ENCODE peak calls at places on chromosomes 5 and 9, in eight cellular contexts. A, Y, M, F, P, K, D and S are unnamed samples.

GRCh38 chr5:167845952-167846351 is 445.5 kb upstream of the WWC1 start:
- DNase-seq in A (no peak), Y (no peak), M (no peak), F (no peak), P (no peak), K (no peak), D (no peak), S (no peak)

GRCh38 chr9:128292009-128292408 is 15.9 kb downstream of the SWI5 start:
- DNase-seq in A (no peak), Y (no peak), M (no peak), F (no peak), P (no peak), K (no peak), D (no peak), S (no peak)

GRCh38 chr5:110045153-110045552 is 355.4 kb downstream of the MAN2A1 start:
- DNase-seq in A (no peak), Y (peak; percentile 4), M (no peak), F (peak; percentile 2), P (peak; percentile 52), K (no peak), D (no peak), S (no peak)

GRCh38 chr5:158084292-158084691 is 225.3 kb upstream of the CLINT1 start:
- DNase-seq in A (no peak), Y (peak; percentile 63), M (no peak), F (no peak), P (no peak), K (no peak), D (no peak), S (no peak)

GRCh38 chr9:70130266-70130665 is 86.6 kb downstream of the MAMDC2 start:
- DNase-seq in A (no peak), Y (peak; percentile 80), M (no peak), F (no peak), P (no peak), K (peak; percentile 27), D (no peak), S (no peak)

GRCh38 chr5:82635561-82636288 is 357.6 kb upstream of the RPS23 start:
- DNase-seq in A (no peak), Y (peak; percentile 93), M (no peak), F (peak; percentile 18), P (peak; percentile 72), K (peak; percentile 69), D (no peak), S (no peak)

GRCh38 chr5:108637110-108637509 is 110.6 kb upstream of the FER start:
- DNase-seq in A (no peak), Y (peak; percentile 81), M (no peak), F (peak; percentile 57), P (peak; percentile 65), K (no peak), D (no peak), S (no peak)

GRCh38 chr5:42423285-42424152 is at the start of gene GHR:
- DNase-seq in A (no peak), Y (peak; percentile 84), M (peak; percentile 91), F (peak; percentile 94), P (peak; percentile 96), K (peak; percentile 93), D (no peak), S (peak; percentile 60)

GRCh38 chr9:136844766-136845464 is 2.6 kb downstream of the AJM1 start:
- DNase-seq in A (no peak), Y (no peak), M (no peak), F (no peak), P (no peak), K (no peak), D (no peak), S (no peak)

GRCh38 chr9:7489018-7489417 is 310.6 kb downstream of the DMAC1 start:
- DNase-seq in A (no peak), Y (peak; percentile 32), M (no peak), F (no peak), P (no peak), K (no peak), D (no peak), S (no peak)